ENCODE peak calls at places on chromosome 11, in ten cellular contexts. W is fibroblast of the aortic adventitia; V is NT2/D1; K is kidney tubule cell; Q is activated CD4-positive, alpha-beta T cell treated with anti-CD3 and anti-CD28 coated beads for 24 hours; D is neural progenitor cell; I is BJ; P is NCI-H2081; G is GM04504; X is anterior cingulate cortex. Y is an unnamed sample.

GRCh38 chr11:121661796-121662508 is 209.2 kb upstream of the SORL1-AS1 start:
- DNase-seq in W (peak), V (no peak), K (peak), Q (no peak), D (no peak), I (peak), P (peak), G (peak), X (no peak), Y (peak)

GRCh38 chr11:19244084-19244483 is 3.3 kb upstream of the E2F8 start:
- DNase-seq in W (peak), V (no peak), K (no peak), Q (no peak), D (no peak), I (no peak), P (no peak), G (no peak), X (no peak), Y (peak)

GRCh38 chr11:109644158-109644557 is 222.2 kb downstream of the C11orf87 start:
- DNase-seq in W (peak), V (no peak), K (no peak), Q (no peak), D (peak), I (no peak), P (peak), G (peak), X (peak), Y (no peak)

GRCh38 chr11:27201454-27202302 is 161.1 kb downstream of the BBOX1 start:
- DNase-seq in W (peak), V (no peak), K (peak), Q (no peak), D (no peak), I (peak), P (peak), G (peak), X (no peak), Y (peak)

GRCh38 chr11:111815489-111815888 is 49.3 kb upstream of the PPP2R1B start:
- DNase-seq in W (no peak), V (no peak), K (no peak), Q (no peak), D (no peak), I (no peak), P (no peak), G (no peak), X (no peak), Y (no peak)

GRCh38 chr11:129720156-129720555 is 95.5 kb upstream of the TMEM45B start:
- DNase-seq in W (no peak), V (no peak), K (no peak), Q (no peak), D (no peak), I (no peak), P (no peak), G (no peak), X (no peak), Y (no peak)

GRCh38 chr11:25758145-25758661 is 573.7 kb upstream of the ANO3 start:
- DNase-seq in W (no peak), V (no peak), K (peak), Q (no peak), D (no peak), I (no peak), P (no peak), G (no peak), X (no peak), Y (peak)

GRCh38 chr11:122108828-122109227 is 7.2 kb downstream of the BLID start:
- DNase-seq in W (no peak), V (no peak), K (no peak), Q (no peak), D (no peak), I (no peak), P (no peak), G (no peak), X (no peak), Y (no peak)

GRCh38 chr11:34250732-34251639 is 106.8 kb downstream of the ABTB2 start:
- DNase-seq in W (peak), V (no peak), K (peak), Q (peak), D (peak), I (no peak), P (no peak), G (no peak), X (no peak), Y (peak)

GRCh38 chr11:26193714-26194373 is 138.1 kb upstream of the ANO3 start:
- DNase-seq in W (no peak), V (no peak), K (peak), Q (no peak), D (no peak), I (no peak), P (no peak), G (peak), X (no peak), Y (peak)

GRCh38 chr11:6667733-6668374 is 12.2 kb upstream of the DCHS1 start:
- DNase-seq in W (peak), V (no peak), K (peak), Q (no peak), D (peak), I (no peak), P (no peak), G (no peak), X (no peak), Y (peak)

GRCh38 chr11:119691020-119691666 is 37.9 kb downstream of the NECTIN1 start:
- DNase-seq in W (no peak), V (no peak), K (no peak), Q (no peak), D (peak), I (no peak), P (no peak), G (no peak), X (no peak), Y (peak)

GRCh38 chr11:72897506-72897905 is 83.3 kb downstream of the ATG16L2 start:
- DNase-seq in W (no peak), V (no peak), K (peak), Q (no peak), D (no peak), I (no peak), P (peak), G (no peak), X (no peak), Y (peak)

GRCh38 chr11:87753143-87753542 is 422.1 kb downstream of the RAB38 start:
- DNase-seq in W (no peak), V (no peak), K (no peak), Q (no peak), D (no peak), I (no peak), P (no peak), G (no peak), X (no peak), Y (no peak)

GRCh38 chr11:47188262-47188661 is 2.0 kb upstream of the PACSIN3 start:
- DNase-seq in W (no peak), V (no peak), K (no peak), Q (no peak), D (no peak), I (no peak), P (no peak), G (no peak), X (no peak), Y (no peak)

GRCh38 chr11:128593281-128593680 is 5.9 kb upstream of the ETS1 start:
- DNase-seq in W (no peak), V (peak), K (peak), Q (no peak), D (peak), I (peak), P (no peak), G (peak), X (no peak), Y (peak)

GRCh38 chr11:32005786-32006406 is 85.0 kb upstream of the RCN1 start:
- DNase-seq in W (no peak), V (no peak), K (peak), Q (no peak), D (no peak), I (no peak), P (no peak), G (no peak), X (no peak), Y (peak)

GRCh38 chr11:44036811-44037657 is 10.7 kb upstream of the ACCSL start:
- DNase-seq in W (peak), V (peak), K (peak), Q (no peak), D (peak), I (no peak), P (peak), G (peak), X (peak), Y (peak)

GRCh38 chr11:119322360-119322739 is 5.4 kb upstream of the MCAM start:
- DNase-seq in W (no peak), V (no peak), K (no peak), Q (no peak), D (no peak), I (no peak), P (no peak), G (no peak), X (no peak), Y (no peak)

GRCh38 chr11:120827820-120828219 is 196.1 kb upstream of the TBCEL start:
- DNase-seq in W (no peak), V (no peak), K (no peak), Q (no peak), D (no peak), I (no peak), P (no peak), G (no peak), X (no peak), Y (no peak)

GRCh38 chr11:30683176-30683575 is 97.0 kb upstream of the MPPED2 start:
- DNase-seq in W (no peak), V (no peak), K (no peak), Q (no peak), D (no peak), I (no peak), P (no peak), G (no peak), X (no peak), Y (no peak)

GRCh38 chr11:44759743-44760476 is 33.1 kb downstream of the TSPAN18 start:
- DNase-seq in W (no peak), V (no peak), K (no peak), Q (no peak), D (no peak), I (no peak), P (no peak), G (no peak), X (no peak), Y (no peak)

GRCh38 chr11:32429477-32429876 is 5.9 kb downstream of the WT1 start:
- DNase-seq in W (no peak), V (no peak), K (no peak), Q (no peak), D (peak), I (no peak), P (no peak), G (no peak), X (no peak), Y (no peak)

GRCh38 chr11:75656044-75656726 is 12.7 kb downstream of the MAP6 start:
- DNase-seq in W (no peak), V (no peak), K (peak), Q (no peak), D (no peak), I (no peak), P (no peak), G (no peak), X (no peak), Y (no peak)

GRCh38 chr11:8389034-8389996 is 125.6 kb upstream of the LMO1 start:
- DNase-seq in W (peak), V (no peak), K (no peak), Q (no peak), D (peak), I (no peak), P (peak), G (no peak), X (no peak), Y (no peak)

GRCh38 chr11:86749861-86750401 is 50.4 kb upstream of the PRSS23 start:
- DNase-seq in W (peak), V (no peak), K (no peak), Q (no peak), D (no peak), I (no peak), P (no peak), G (no peak), X (no peak), Y (no peak)

GRCh38 chr11:78941226-78941851 is 366.7 kb upstream of the NARS2 start:
- DNase-seq in W (no peak), V (no peak), K (no peak), Q (no peak), D (no peak), I (no peak), P (no peak), G (no peak), X (no peak), Y (no peak)

GRCh38 chr11:4066960-4067359 is 27.6 kb upstream of the RRM1 start:
- DNase-seq in W (no peak), V (no peak), K (no peak), Q (no peak), D (no peak), I (no peak), P (no peak), G (no peak), X (no peak), Y (no peak)

GRCh38 chr11:19281041-19281440 is 40.3 kb upstream of the E2F8 start:
- DNase-seq in W (no peak), V (no peak), K (no peak), Q (no peak), D (no peak), I (no peak), P (no peak), G (no peak), X (no peak), Y (no peak)

GRCh38 chr11:12502950-12503579 is 125.7 kb downstream of the PARVA start:
- DNase-seq in W (no peak), V (no peak), K (no peak), Q (no peak), D (no peak), I (no peak), P (no peak), G (no peak), X (no peak), Y (no peak)

GRCh38 chr11:45073575-45074225 is 72.7 kb upstream of the PRDM11 start:
- DNase-seq in W (no peak), V (no peak), K (no peak), Q (no peak), D (peak), I (no peak), P (no peak), G (no peak), X (no peak), Y (no peak)

GRCh38 chr11:65013130-65013691 is 749 bp upstream of the ARL2 start:
- DNase-seq in W (peak), V (peak), K (peak), Q (peak), D (no peak), I (no peak), P (peak), G (peak), X (no peak), Y (peak)

GRCh38 chr11:96045622-96046456 is 121.9 kb upstream of the MTMR2 start:
- DNase-seq in W (peak), V (peak), K (peak), Q (no peak), D (peak), I (peak), P (peak), G (no peak), X (peak), Y (peak)

GRCh38 chr11:43072911-43073310 is 238.9 kb upstream of the API5 start:
- DNase-seq in W (no peak), V (no peak), K (no peak), Q (no peak), D (no peak), I (no peak), P (no peak), G (no peak), X (no peak), Y (no peak)